ENCODE peak calls at places on chromosomes 2 and 18, in five cellular contexts. M is K562, X is cardiac muscle cell, A is right cardiac atrium, J is gastrocnemius medialis. G is an unnamed sample. For H3K4me1, the result is how much of the 10 kb centered on the place peaks cover.

GRCh38 chr18:22243513-22243912 is 74.1 kb downstream of the GATA6 start:
- DNase-seq in M (no peak), X (no peak), A (no peak), J (no peak), G (no peak)

GRCh38 chr2:160132761-160133160 is 67.3 kb downstream of the ITGB6 start:
- DNase-seq in M (no peak), X (no peak), A (no peak), J (no peak), G (no peak)

GRCh38 chr18:78565240-78565639 is 414.4 kb upstream of the SALL3 start:
- DNase-seq in M (no peak), X (no peak), A (no peak), J (no peak), G (no peak)

GRCh38 chr2:62383843-62384242 is 122.2 kb downstream of the TMEM17 start:
- DNase-seq in M (no peak), X (no peak), A (no peak), J (no peak), G (no peak)

GRCh38 chr18:75391275-75392115 is 36.0 kb downstream of the SMIM21 start:
- DNase-seq in M (no peak), X (no peak), A (no peak), J (no peak), G (no peak)

GRCh38 chr2:237500681-237501424 is 13.8 kb downstream of the MLPH start:
- DNase-seq in M (no peak), X (peak), A (no peak), J (no peak), G (no peak)

GRCh38 chr2:176122633-176123482 is at the start of gene HOXD9:
- DNase-seq in M (no peak), X (no peak), A (no peak), J (peak), G (peak)

GRCh38 chr2:190809876-190810525 is 70.6 kb upstream of the GLS start:
- DNase-seq in M (no peak), X (no peak), A (no peak), J (no peak), G (no peak)

GRCh38 chr2:53173698-53174455 is 593.7 kb upstream of the CHAC2 start:
- DNase-seq in M (no peak), X (no peak), A (no peak), J (no peak), G (no peak)

GRCh38 chr18:13570856-13571495 is 155.4 kb downstream of the FAM210A start:
- DNase-seq in M (no peak), X (no peak), A (no peak), J (no peak), G (no peak)

GRCh38 chr18:21243041-21243431 is 1.0 kb downstream of the GREB1L start:
- DNase-seq in M (no peak), X (peak), A (peak), J (no peak), G (peak)

GRCh38 chr2:191167766-191168165 is 17.0 kb upstream of the STAT4 start:
- DNase-seq in M (no peak), X (peak), A (no peak), J (no peak), G (no peak)

GRCh38 chr18:2570772-2571199 is 519 bp downstream of the METTL4 start:
- DNase-seq in M (peak), X (peak), A (peak), J (peak), G (peak)

GRCh38 chr18:77250501-77250925 is 865 bp downstream of the GALR1 start:
- DNase-seq in M (no peak), X (no peak), A (no peak), J (no peak), G (no peak)

GRCh38 chr18:61742555-61743429 is 150.0 kb downstream of the RNF152 start:
- DNase-seq in M (no peak), X (no peak), A (peak), J (peak), G (peak)

GRCh38 chr18:49666045-49666444 is 104.2 kb downstream of the LIPG start:
- DNase-seq in M (no peak), X (peak), A (no peak), J (no peak), G (no peak)

GRCh38 chr18:23213200-23213599 is 77.9 kb downstream of the CABLES1 start:
- DNase-seq in M (no peak), X (peak), A (no peak), J (no peak), G (no peak)

GRCh38 chr2:99804969-99805368 is 315.2 kb upstream of the REV1 start:
- DNase-seq in M (no peak), X (no peak), A (no peak), J (no peak), G (no peak)

GRCh38 chr2:115374981-115375380 is 932.5 kb downstream of the DPP10 start:
- DNase-seq in M (no peak), X (no peak), A (no peak), J (no peak), G (no peak)

GRCh38 chr18:51953521-51953920 is 386.5 kb upstream of the DCC start:
- DNase-seq in M (no peak), X (no peak), A (no peak), J (no peak), G (no peak)

GRCh38 chr2:176500921-176501320 is 231.7 kb downstream of the MTX2 start:
- DNase-seq in M (no peak), X (peak), A (no peak), J (no peak), G (no peak)

GRCh38 chr2:24837996-24838513 is 44.8 kb downstream of the CENPO start:
- DNase-seq in M (no peak), X (no peak), A (no peak), J (no peak), G (no peak)

GRCh38 chr2:119178811-119179601 is 20.5 kb upstream of the C1QL2 start:
- DNase-seq in M (no peak), X (peak), A (no peak), J (no peak), G (no peak)

GRCh38 chr2:85173909-85174308 is 40.7 kb downstream of the TCF7L1 start:
- DNase-seq in M (no peak), X (peak), A (peak), J (peak), G (no peak)

GRCh38 chr2:115161531-115162453 is 719.4 kb downstream of the DPP10 start:
- DNase-seq in M (no peak), X (no peak), A (no peak), J (no peak), G (no peak)

GRCh38 chr2:222813177-222813843 is 47.5 kb upstream of the ACSL3 start:
- DNase-seq in M (no peak), X (no peak), A (no peak), J (no peak), G (no peak)

GRCh38 chr2:101793277-101793969 is 95.9 kb downstream of the MAP4K4 start:
- DNase-seq in M (no peak), X (no peak), A (no peak), J (no peak), G (peak)

GRCh38 chr2:9797681-9798556 is 45.4 kb upstream of the TAF1B start:
- DNase-seq in M (no peak), X (no peak), A (no peak), J (no peak), G (no peak)

GRCh38 chr2:238999290-238999741 is 151.4 kb downstream of the TWIST2 start:
- DNase-seq in M (no peak), X (peak), A (peak), J (no peak), G (peak)

GRCh38 chr2:144999040-144999875 is 479.3 kb upstream of the ZEB2 start:
- DNase-seq in M (no peak), X (peak), A (no peak), J (peak), G (peak)

GRCh38 chr2:121803503-121803902 is 48.1 kb downstream of the TSN start:
- DNase-seq in M (no peak), X (no peak), A (no peak), J (no peak), G (no peak)

GRCh38 chr2:20796374-20796791 is 26.5 kb downstream of the LDAH start:
- DNase-seq in M (no peak), X (peak), A (no peak), J (no peak), G (no peak)

GRCh38 chr2:187001248-187001647 is 152.3 kb upstream of the ZSWIM2 start:
- DNase-seq in M (no peak), X (no peak), A (no peak), J (no peak), G (no peak)
- H3K4me1 ChIP-seq in M (under half), X (under half), A (under half), J (under half), G (under half)

GRCh38 chr2:45922577-45922988 is 271.1 kb downstream of the PRKCE start:
- DNase-seq in M (no peak), X (peak), A (peak), J (no peak), G (no peak)
- H3K4me1 ChIP-seq in M (under half), X (under half), A (under half), J (under half), G (under half)

GRCh38 chr18:11972371-11973174 is 8.7 kb upstream of the IMPA2 start:
- DNase-seq in M (no peak), X (no peak), A (no peak), J (no peak), G (no peak)

GRCh38 chr18:11976463-11976862 is 4.8 kb upstream of the IMPA2 start:
- DNase-seq in M (no peak), X (no peak), A (no peak), J (no peak), G (no peak)

GRCh38 chr18:11976882-11977281 is 4.4 kb upstream of the IMPA2 start:
- DNase-seq in M (no peak), X (peak), A (no peak), J (no peak), G (no peak)

GRCh38 chr18:11974741-11975325 is 6.5 kb upstream of the IMPA2 start:
- DNase-seq in M (no peak), X (peak), A (no peak), J (no peak), G (no peak)

GRCh38 chr18:11975721-11976120 is 5.6 kb upstream of the IMPA2 start:
- DNase-seq in M (no peak), X (no peak), A (no peak), J (no peak), G (no peak)
- H3K4me1 ChIP-seq in M (under half), X (under half), A (under half), J (under half), G (under half)

GRCh38 chr2:109168080-109168479 is 39.1 kb downstream of the SH3RF3 start:
- DNase-seq in M (no peak), X (peak), A (no peak), J (no peak), G (no peak)
- H3K4me1 ChIP-seq in M (under half), X (under half), A (under half), J (under half), G (under half)

DNA sequence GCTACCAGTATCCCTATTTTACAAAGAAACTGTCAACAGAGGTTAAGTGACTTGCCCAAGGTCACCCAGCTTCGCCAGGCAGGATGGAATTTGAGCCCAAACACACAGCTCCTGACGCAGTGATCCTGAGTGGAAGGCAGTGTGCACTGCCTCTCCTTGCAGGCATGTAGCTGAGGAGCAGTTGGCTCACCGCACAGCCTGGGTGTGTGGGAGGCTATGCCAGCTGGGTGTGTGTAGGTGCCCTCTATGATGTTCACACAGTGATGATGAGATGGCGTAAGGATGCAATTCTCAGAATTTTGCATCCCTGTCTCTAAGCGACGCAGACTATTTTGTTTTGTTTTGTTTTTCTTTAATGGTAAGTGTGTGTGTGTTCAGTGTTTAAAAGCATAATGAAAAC is 603.9 kb upstream of the RAB6C start:
- DNase-seq in M (no peak), X (no peak), A (no peak), J (no peak), G (no peak)
- H3K4me1 ChIP-seq in M (under half), X (under half), A (under half), J (under half), G (under half)

DNA sequence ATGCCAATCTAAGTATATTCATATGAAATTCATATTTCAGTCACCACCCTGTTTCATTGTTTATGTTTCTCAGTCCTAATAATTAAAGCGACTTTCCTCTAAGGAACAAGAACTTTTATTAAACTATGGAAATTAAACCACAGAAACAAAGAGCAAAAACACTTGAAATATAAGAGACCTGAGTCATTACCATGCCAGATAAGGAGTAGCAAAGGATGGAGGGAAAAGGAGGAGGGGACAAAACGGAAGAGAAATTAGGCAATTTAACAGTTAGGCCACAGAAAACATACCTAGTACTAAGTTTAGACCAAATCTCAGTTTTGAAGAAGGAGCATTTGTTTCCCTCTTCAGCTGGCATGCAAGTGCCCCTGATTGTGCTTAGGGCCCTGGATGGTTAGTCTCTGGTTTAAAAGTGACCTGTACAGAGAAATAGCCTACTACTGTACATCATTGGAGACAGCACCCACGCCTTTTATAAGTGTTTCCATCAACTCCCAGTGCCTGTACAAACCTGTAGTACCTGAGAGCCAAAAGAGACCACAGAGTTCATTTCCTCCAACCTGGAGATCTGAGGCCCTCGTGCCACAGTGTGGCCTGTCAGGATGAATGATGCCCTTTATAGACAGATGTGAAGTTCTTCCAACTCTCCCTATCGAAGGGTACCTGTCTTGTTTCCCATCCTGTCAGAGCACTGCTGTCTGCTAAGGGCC is 74.5 kb downstream of the SPATS2L start:
- DNase-seq in M (peak), X (peak), A (no peak), J (no peak), G (no peak)
- H3K4me1 ChIP-seq in M (under half), X (under half), A (under half), J (under half), G (under half)

GRCh38 chr2:127088706-127089105 is 18.2 kb downstream of the BIN1 start:
- DNase-seq in M (no peak), X (no peak), A (peak), J (peak), G (no peak)
- H3K4me1 ChIP-seq in M (under half), X (under half), A (under half), J (half or more), G (under half)

DNA sequence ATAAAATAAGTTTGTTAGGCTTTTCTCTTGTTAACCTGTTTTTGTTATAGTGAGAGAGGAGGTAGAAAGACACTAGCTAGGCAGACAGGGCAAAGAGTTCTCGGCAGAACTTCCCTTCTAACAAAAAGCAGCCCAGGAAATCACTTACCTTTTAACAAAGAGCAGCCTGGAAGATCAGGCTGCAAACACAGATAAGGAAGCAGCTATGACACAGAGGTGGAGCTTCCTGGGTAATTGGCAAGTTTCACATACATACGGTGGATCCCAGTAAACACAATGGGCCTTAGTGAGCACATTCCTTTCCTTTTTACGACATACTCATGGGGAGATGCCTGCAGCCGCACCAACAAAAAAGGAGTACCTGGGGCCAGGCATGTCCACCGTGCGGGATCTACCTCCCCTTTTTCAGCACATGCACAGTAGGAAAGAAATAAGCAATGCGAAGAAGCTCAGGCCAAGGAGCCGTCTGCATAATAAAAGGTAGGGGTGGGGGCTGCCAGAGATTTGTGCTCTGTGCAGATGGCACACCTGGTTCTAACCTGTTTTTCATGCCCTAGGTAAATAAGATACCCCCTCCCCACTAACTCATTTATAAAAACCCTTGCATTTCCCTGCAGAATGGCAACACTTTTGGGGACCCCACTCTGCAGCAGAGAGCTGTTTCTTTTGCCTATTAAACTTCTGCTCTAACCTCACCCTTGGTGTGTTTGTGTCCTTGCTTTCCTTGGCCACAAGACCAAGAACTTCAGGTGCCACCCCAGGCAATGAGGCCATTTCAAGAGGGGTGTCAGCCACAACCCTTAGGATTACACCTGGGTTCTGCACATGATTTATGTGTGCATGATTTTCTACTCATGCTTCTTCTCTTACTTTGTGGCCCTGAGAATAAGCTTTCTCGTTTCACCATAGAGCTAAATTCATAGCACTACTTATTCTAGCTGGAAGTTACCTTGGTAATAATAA is 26.5 kb downstream of the MDH1 start:
- DNase-seq in M (no peak), X (peak), A (no peak), J (no peak), G (no peak)
- H3K4me1 ChIP-seq in M (under half), X (under half), A (under half), J (under half), G (under half)

GRCh38 chr18:6650756-6651155 is 78.8 kb upstream of the ARHGAP28 start:
- DNase-seq in M (no peak), X (no peak), A (no peak), J (no peak), G (no peak)

GRCh38 chr18:6648581-6648980 is 80.9 kb upstream of the ARHGAP28 start:
- DNase-seq in M (no peak), X (no peak), A (no peak), J (no peak), G (no peak)

GRCh38 chr18:6652098-6652497 is 77.4 kb upstream of the ARHGAP28 start:
- DNase-seq in M (no peak), X (no peak), A (no peak), J (no peak), G (no peak)

GRCh38 chr18:6650063-6650462 is 79.5 kb upstream of the ARHGAP28 start:
- DNase-seq in M (no peak), X (no peak), A (no peak), J (no peak), G (no peak)

GRCh38 chr18:6653880-6654279 is 75.6 kb upstream of the ARHGAP28 start:
- DNase-seq in M (no peak), X (no peak), A (no peak), J (no peak), G (peak)
- H3K4me1 ChIP-seq in M (under half), X (under half), A (under half), J (under half), G (under half)